ENCODE peak calls at places on chromosomes 2 and 18, in seven cellular contexts. W is BE2C, Y is foreskin fibroblast, N is neuronal stem cell, I is endodermal cell, P is Caco-2, H is cardiac fibroblast. E is an unnamed sample.

GRCh38 chr2:60516383-60516811 is 37.1 kb downstream of the BCL11A start:
- DNase-seq in W (no peak), Y (peak; percentile 56), N (no peak), I (peak; percentile 48), P (no peak), H (peak; percentile 79), E (no peak)

GRCh38 chr2:150681120-150681796 is 193.8 kb upstream of the RND3 start:
- DNase-seq in W (peak; percentile 10), Y (peak; percentile 96), N (no peak), I (no peak), P (no peak), H (peak; percentile 91), E (no peak)

GRCh38 chr2:232781765-232782164 is 5.4 kb upstream of the KCNJ13 start:
- DNase-seq in W (no peak), Y (peak; percentile 53), N (no peak), I (no peak), P (no peak), H (peak; percentile 20), E (no peak)

GRCh38 chr2:102724553-102724952 is 37.3 kb upstream of the TMEM182 start:
- DNase-seq in W (no peak), Y (no peak), N (no peak), I (no peak), P (no peak), H (no peak), E (no peak)

GRCh38 chr2:66813525-66813924 is 378.6 kb downstream of the MEIS1 start:
- DNase-seq in W (no peak), Y (no peak), N (no peak), I (no peak), P (no peak), H (no peak), E (no peak)

GRCh38 chr2:43105586-43106562 is 120.5 kb downstream of the ZFP36L2 start:
- DNase-seq in W (no peak), Y (peak; percentile 56), N (no peak), I (peak; percentile 72), P (no peak), H (peak; percentile 79), E (peak; percentile 65)

GRCh38 chr18:52652451-52652850 is 312.5 kb downstream of the DCC start:
- DNase-seq in W (no peak), Y (peak; percentile 9), N (no peak), I (no peak), P (no peak), H (no peak), E (no peak)

GRCh38 chr2:132816234-132816633 is 146.2 kb upstream of the LYPD1 start:
- DNase-seq in W (no peak), Y (no peak), N (no peak), I (no peak), P (no peak), H (no peak), E (no peak)

GRCh38 chr18:51236225-51236624 is 38.7 kb upstream of the MEX3C start:
- DNase-seq in W (peak; percentile 34), Y (no peak), N (no peak), I (no peak), P (peak; percentile 68), H (peak; percentile 88), E (no peak)

GRCh38 chr2:105470979-105471378 is 72.1 kb upstream of the FHL2 start:
- DNase-seq in W (peak; percentile 22), Y (no peak), N (no peak), I (no peak), P (no peak), H (no peak), E (no peak)

GRCh38 chr2:109292377-109292776 is 163.4 kb downstream of the SH3RF3 start:
- DNase-seq in W (no peak), Y (no peak), N (no peak), I (no peak), P (no peak), H (no peak), E (no peak)

GRCh38 chr18:3454365-3455089 is 4.6 kb downstream of the TGIF1 start:
- DNase-seq in W (no peak), Y (no peak), N (peak; percentile 56), I (peak; percentile 79), P (peak; percentile 52), H (peak; percentile 83), E (peak; percentile 39)

GRCh38 chr2:23618265-23618664 is 233.3 kb downstream of the KLHL29 start:
- DNase-seq in W (no peak), Y (no peak), N (no peak), I (no peak), P (no peak), H (no peak), E (no peak)

GRCh38 chr2:55109219-55109891 is 59.1 kb upstream of the RTN4 start:
- DNase-seq in W (no peak), Y (peak; percentile 80), N (no peak), I (no peak), P (peak; percentile 83), H (peak; percentile 61), E (peak; percentile 22)

GRCh38 chr2:237737196-237737865 is 61.2 kb upstream of the RBM44 start:
- DNase-seq in W (no peak), Y (no peak), N (no peak), I (no peak), P (no peak), H (no peak), E (no peak)

GRCh38 chr2:157443090-157443489 is 799 bp downstream of the CYTIP start:
- DNase-seq in W (no peak), Y (no peak), N (no peak), I (no peak), P (no peak), H (no peak), E (no peak)

GRCh38 chr2:157672129-157672528 is 43.5 kb upstream of the ACVR1C start:
- DNase-seq in W (no peak), Y (no peak), N (no peak), I (no peak), P (no peak), H (no peak), E (no peak)

GRCh38 chr2:39150890-39151497 is 30.1 kb upstream of the SOS1 start:
- DNase-seq in W (no peak), Y (peak; percentile 32), N (no peak), I (no peak), P (no peak), H (no peak), E (no peak)

GRCh38 chr2:69164379-69164778 is 151.4 kb downstream of the ANTXR1 start:
- DNase-seq in W (peak; percentile 62), Y (peak; percentile 59), N (no peak), I (no peak), P (no peak), H (peak; percentile 82), E (no peak)

GRCh38 chr18:47898055-47898454 is 32.4 kb downstream of the SMAD2 start:
- DNase-seq in W (no peak), Y (no peak), N (no peak), I (no peak), P (no peak), H (no peak), E (no peak)

GRCh38 chr2:53911434-53912189 is 51.8 kb upstream of the GPR75 start:
- DNase-seq in W (no peak), Y (no peak), N (no peak), I (no peak), P (no peak), H (no peak), E (no peak)

GRCh38 chr2:24809316-24810007 is 16.2 kb downstream of the CENPO start:
- DNase-seq in W (no peak), Y (peak; percentile 35), N (no peak), I (no peak), P (no peak), H (no peak), E (no peak)

GRCh38 chr2:85743304-85743978 is 10.3 kb upstream of the ATOH8 start:
- DNase-seq in W (no peak), Y (no peak), N (no peak), I (no peak), P (no peak), H (peak; percentile 82), E (no peak)

GRCh38 chr2:207239222-207239674 is 73.5 kb upstream of the KLF7 start:
- DNase-seq in W (no peak), Y (peak; percentile 100), N (no peak), I (no peak), P (no peak), H (peak; percentile 98), E (peak; percentile 29)

GRCh38 chr2:207240649-207241048 is 74.9 kb upstream of the KLF7 start:
- DNase-seq in W (no peak), Y (no peak), N (no peak), I (no peak), P (no peak), H (no peak), E (no peak)

GRCh38 chr2:207236156-207236935 is 70.6 kb upstream of the KLF7 start:
- DNase-seq in W (no peak), Y (no peak), N (no peak), I (peak; percentile 14), P (no peak), H (no peak), E (no peak)

GRCh38 chr2:207241198-207241597 is 75.5 kb upstream of the KLF7 start:
- DNase-seq in W (no peak), Y (no peak), N (no peak), I (no peak), P (no peak), H (no peak), E (no peak)

GRCh38 chr2:207239754-207240494 is 74.2 kb upstream of the KLF7 start:
- DNase-seq in W (no peak), Y (no peak), N (no peak), I (no peak), P (no peak), H (peak; percentile 59), E (no peak)
- H3K4me3 ChIP-seq in W (no peak overlapping the region), Y (no peak overlapping the region), N (no peak overlapping the region), I (no peak overlapping the region), P (no peak overlapping the region), H (no peak overlapping the region), E (no peak overlapping the region)

GRCh38 chr2:189177441-189177840 is 2.1 kb downstream of the COL5A2 start:
- DNase-seq in W (no peak), Y (no peak), N (no peak), I (no peak), P (no peak), H (no peak), E (no peak)
- H3K4me3 ChIP-seq in W (no peak overlapping the region), Y (peak overlapping the region; percentile 89), N (peak overlapping the region; percentile 56), I (peak overlapping the region; percentile 96), P (peak overlapping the region; percentile 66), H (peak overlapping the region; percentile 75), E (peak overlapping the region; percentile 46)

DNA sequence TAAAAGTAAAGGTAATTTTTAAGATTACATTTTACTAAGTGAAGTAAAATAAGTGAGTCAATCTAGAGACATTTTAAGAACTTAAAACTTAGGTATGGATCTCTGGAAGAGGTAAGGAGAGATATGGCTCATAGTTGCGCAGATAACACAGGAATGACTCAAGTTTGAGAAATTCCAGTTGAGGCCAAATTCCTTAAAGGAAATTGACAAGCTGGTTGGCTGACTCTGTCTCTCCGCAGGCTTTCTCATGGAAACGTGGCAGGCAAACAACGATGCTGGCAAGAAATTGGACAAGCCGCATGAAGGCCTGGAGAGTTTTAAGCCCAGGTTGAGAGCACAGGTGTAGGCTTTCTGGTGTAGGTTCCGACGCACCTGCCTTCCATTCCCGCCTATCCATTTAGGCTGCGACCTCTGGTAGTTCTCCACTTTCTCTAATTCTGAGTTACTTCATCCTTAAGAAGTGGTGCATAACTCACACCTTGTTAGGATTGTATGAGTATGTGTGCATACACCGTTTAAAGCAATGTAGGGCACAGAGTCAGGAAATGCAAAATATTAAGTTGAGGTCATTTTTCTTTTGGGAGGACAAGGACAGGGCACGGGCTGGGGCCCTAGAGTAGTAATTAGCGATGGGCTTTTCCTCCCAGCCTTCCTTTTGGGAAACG is 589 bp upstream of the DAW1 start:
- DNase-seq in W (no peak), Y (no peak), N (no peak), I (no peak), P (peak; percentile 63), H (peak; percentile 93), E (no peak)
- H3K4me3 ChIP-seq in W (peak overlapping the region; percentile 32), Y (peak overlapping the region; percentile 44), N (peak overlapping the region; percentile 17), I (peak overlapping the region; percentile 71), P (peak overlapping the region; percentile 56), H (peak overlapping the region; percentile 51), E (peak overlapping the region; percentile 45)

GRCh38 chr18:65749881-65750280 is 931 bp upstream of the CDH7 start:
- DNase-seq in W (no peak), Y (no peak), N (peak; percentile 3), I (no peak), P (no peak), H (no peak), E (no peak)
- H3K4me3 ChIP-seq in W (peak overlapping the region; percentile 65), Y (no peak overlapping the region), N (peak overlapping the region; percentile 71), I (peak overlapping the region; percentile 86), P (no peak overlapping the region), H (no peak overlapping the region), E (no peak overlapping the region)